ENCODE peak calls at places on chromosomes 5 and 9, in six cellular contexts. One of them, this sample, is unnamed.

GRCh38 chr9:87531370-87532295 is 34.0 kb downstream of the DAPK1 start:
- DNase-seq in stomach: no peak
- DNase-seq in sigmoid colon: no peak
- DNase-seq in H1: no peak
- DNase-seq in transverse colon: no peak
- DNase-seq in spleen: no peak
- DNase-seq in this sample: no peak

GRCh38 chr9:107158321-107158720 is 124.8 kb upstream of the RAD23B start:
- DNase-seq in stomach: no peak
- DNase-seq in sigmoid colon: no peak
- DNase-seq in H1: peak
- DNase-seq in transverse colon: no peak
- DNase-seq in spleen: no peak
- DNase-seq in this sample: no peak

GRCh38 chr9:117394655-117395054 is 20.2 kb downstream of the ASTN2 start:
- DNase-seq in stomach: no peak
- DNase-seq in sigmoid colon: no peak
- DNase-seq in H1: no peak
- DNase-seq in transverse colon: no peak
- DNase-seq in spleen: no peak
- DNase-seq in this sample: no peak

GRCh38 chr5:1555011-1555807 is 31.4 kb upstream of the LPCAT1 start:
- DNase-seq in stomach: no peak
- DNase-seq in sigmoid colon: peak
- DNase-seq in H1: no peak
- DNase-seq in transverse colon: peak
- DNase-seq in spleen: no peak
- DNase-seq in this sample: no peak

GRCh38 chr5:73826761-73827450 is 200.9 kb downstream of the ARHGEF28 start:
- DNase-seq in stomach: no peak
- DNase-seq in sigmoid colon: no peak
- DNase-seq in H1: no peak
- DNase-seq in transverse colon: no peak
- DNase-seq in spleen: no peak
- DNase-seq in this sample: no peak

GRCh38 chr9:122227576-122227903 is 1.2 kb downstream of the LHX6 start:
- DNase-seq in stomach: no peak
- DNase-seq in sigmoid colon: no peak
- DNase-seq in H1: no peak
- DNase-seq in transverse colon: no peak
- DNase-seq in spleen: no peak
- DNase-seq in this sample: no peak

GRCh38 chr9:126763130-126763764 is 41.6 kb upstream of the ZBTB43 start:
- DNase-seq in stomach: no peak
- DNase-seq in sigmoid colon: no peak
- DNase-seq in H1: no peak
- DNase-seq in transverse colon: no peak
- DNase-seq in spleen: no peak
- DNase-seq in this sample: no peak

GRCh38 chr9:79632060-79632459 is 60.3 kb downstream of the TLE4 start:
- DNase-seq in stomach: no peak
- DNase-seq in sigmoid colon: no peak
- DNase-seq in H1: no peak
- DNase-seq in transverse colon: no peak
- DNase-seq in spleen: no peak
- DNase-seq in this sample: no peak

GRCh38 chr5:55173696-55174101 is 722 bp upstream of the CDC20B start:
- DNase-seq in stomach: no peak
- DNase-seq in sigmoid colon: no peak
- DNase-seq in H1: no peak
- DNase-seq in transverse colon: no peak
- DNase-seq in spleen: no peak
- DNase-seq in this sample: no peak

GRCh38 chr9:83138422-83139135 is 75.6 kb upstream of the RASEF start:
- DNase-seq in stomach: no peak
- DNase-seq in sigmoid colon: no peak
- DNase-seq in H1: no peak
- DNase-seq in transverse colon: no peak
- DNase-seq in spleen: no peak
- DNase-seq in this sample: no peak

GRCh38 chr5:490116-491094 is 33.8 kb downstream of the SLC9A3 start:
- DNase-seq in stomach: no peak
- DNase-seq in sigmoid colon: no peak
- DNase-seq in H1: no peak
- DNase-seq in transverse colon: no peak
- DNase-seq in spleen: no peak
- DNase-seq in this sample: no peak

GRCh38 chr5:14351845-14352712 is 208.9 kb downstream of the TRIO start:
- DNase-seq in stomach: peak
- DNase-seq in sigmoid colon: peak
- DNase-seq in H1: peak
- DNase-seq in transverse colon: peak
- DNase-seq in spleen: peak
- DNase-seq in this sample: peak

GRCh38 chr9:4962085-4962484 is 23.0 kb upstream of the JAK2 start:
- DNase-seq in stomach: no peak
- DNase-seq in sigmoid colon: no peak
- DNase-seq in H1: no peak
- DNase-seq in transverse colon: no peak
- DNase-seq in spleen: no peak
- DNase-seq in this sample: no peak

GRCh38 chr9:75889577-75889976 is 896 bp upstream of the PCSK5 start:
- DNase-seq in stomach: no peak
- DNase-seq in sigmoid colon: no peak
- DNase-seq in H1: no peak
- DNase-seq in transverse colon: peak
- DNase-seq in spleen: no peak
- DNase-seq in this sample: no peak

GRCh38 chr5:55597014-55597981 is 62.5 kb upstream of the PLPP1 start:
- DNase-seq in stomach: no peak
- DNase-seq in sigmoid colon: peak
- DNase-seq in H1: no peak
- DNase-seq in transverse colon: no peak
- DNase-seq in spleen: no peak
- DNase-seq in this sample: no peak

GRCh38 chr9:69078581-69078980 is 43.0 kb downstream of the FXN start:
- DNase-seq in stomach: no peak
- DNase-seq in sigmoid colon: peak
- DNase-seq in H1: no peak
- DNase-seq in transverse colon: no peak
- DNase-seq in spleen: no peak
- DNase-seq in this sample: no peak

GRCh38 chr5:53996008-53996407 is 314.4 kb downstream of the ARL15 start:
- DNase-seq in stomach: no peak
- DNase-seq in sigmoid colon: no peak
- DNase-seq in H1: no peak
- DNase-seq in transverse colon: no peak
- DNase-seq in spleen: no peak
- DNase-seq in this sample: no peak

GRCh38 chr9:34206561-34206960 is 27.7 kb downstream of the UBAP1 start:
- DNase-seq in stomach: no peak
- DNase-seq in sigmoid colon: no peak
- DNase-seq in H1: no peak
- DNase-seq in transverse colon: no peak
- DNase-seq in spleen: no peak
- DNase-seq in this sample: no peak

GRCh38 chr5:95728494-95729114 is 2.5 kb upstream of the RHOBTB3 start:
- DNase-seq in stomach: no peak
- DNase-seq in sigmoid colon: no peak
- DNase-seq in H1: no peak
- DNase-seq in transverse colon: no peak
- DNase-seq in spleen: no peak
- DNase-seq in this sample: no peak

GRCh38 chr5:171023508-171023907 is 161.7 kb downstream of the RANBP17 start:
- DNase-seq in stomach: no peak
- DNase-seq in sigmoid colon: no peak
- DNase-seq in H1: no peak
- DNase-seq in transverse colon: no peak
- DNase-seq in spleen: no peak
- DNase-seq in this sample: no peak

GRCh38 chr5:154288145-154288544 is 97.6 kb downstream of the GALNT10 start:
- DNase-seq in stomach: peak
- DNase-seq in sigmoid colon: peak
- DNase-seq in H1: no peak
- DNase-seq in transverse colon: no peak
- DNase-seq in spleen: no peak
- DNase-seq in this sample: no peak

GRCh38 chr5:113034182-113034773 is 57.7 kb downstream of the DCP2 start:
- DNase-seq in stomach: no peak
- DNase-seq in sigmoid colon: no peak
- DNase-seq in H1: no peak
- DNase-seq in transverse colon: no peak
- DNase-seq in spleen: no peak
- DNase-seq in this sample: no peak

GRCh38 chr5:62112689-62113220 is 193.3 kb upstream of the KIF2A start:
- DNase-seq in stomach: no peak
- DNase-seq in sigmoid colon: no peak
- DNase-seq in H1: no peak
- DNase-seq in transverse colon: no peak
- DNase-seq in spleen: no peak
- DNase-seq in this sample: no peak

GRCh38 chr5:137199201-137199600 is 299.9 kb downstream of the SPOCK1 start:
- DNase-seq in stomach: no peak
- DNase-seq in sigmoid colon: no peak
- DNase-seq in H1: no peak
- DNase-seq in transverse colon: no peak
- DNase-seq in spleen: no peak
- DNase-seq in this sample: no peak

GRCh38 chr5:169350759-169351240 is 49.9 kb upstream of the SLIT3 start:
- DNase-seq in stomach: no peak
- DNase-seq in sigmoid colon: no peak
- DNase-seq in H1: peak
- DNase-seq in transverse colon: no peak
- DNase-seq in spleen: no peak
- DNase-seq in this sample: no peak

GRCh38 chr5:39264528-39264927 is 45.2 kb upstream of the FYB1 start:
- DNase-seq in stomach: no peak
- DNase-seq in sigmoid colon: no peak
- DNase-seq in H1: no peak
- DNase-seq in transverse colon: no peak
- DNase-seq in spleen: no peak
- DNase-seq in this sample: no peak

GRCh38 chr9:113659740-113660139 is 196.2 kb downstream of the RGS3 start:
- DNase-seq in stomach: no peak
- DNase-seq in sigmoid colon: no peak
- DNase-seq in H1: no peak
- DNase-seq in transverse colon: no peak
- DNase-seq in spleen: no peak
- DNase-seq in this sample: no peak

GRCh38 chr5:124544366-124545055 is 201.9 kb downstream of the ZNF608 start:
- DNase-seq in stomach: no peak
- DNase-seq in sigmoid colon: no peak
- DNase-seq in H1: no peak
- DNase-seq in transverse colon: no peak
- DNase-seq in spleen: no peak
- DNase-seq in this sample: no peak

GRCh38 chr9:133786371-133786753 is 48.2 kb upstream of the SARDH start:
- DNase-seq in stomach: no peak
- DNase-seq in sigmoid colon: no peak
- DNase-seq in H1: no peak
- DNase-seq in transverse colon: peak
- DNase-seq in spleen: peak
- DNase-seq in this sample: peak
- TF ChIP-seq POLR2AphosphoS5 in stomach: no peak
- TF ChIP-seq POLR2AphosphoS5 in sigmoid colon: no peak
- TF ChIP-seq POLR2AphosphoS5 in H1: no peak
- TF ChIP-seq POLR2AphosphoS5 in transverse colon: no peak
- TF ChIP-seq POLR2AphosphoS5 in spleen: peak
- TF ChIP-seq POLR2AphosphoS5 in this sample: no peak

GRCh38 chr9:130041648-130042405 is 1.2 kb downstream of the FNBP1 start:
- DNase-seq in stomach: no peak
- DNase-seq in sigmoid colon: peak
- DNase-seq in H1: no peak
- DNase-seq in transverse colon: no peak
- DNase-seq in spleen: peak
- DNase-seq in this sample: no peak
- TF ChIP-seq POLR2A in stomach: no peak
- TF ChIP-seq POLR2A in sigmoid colon: no peak
- TF ChIP-seq POLR2A in H1: no peak
- TF ChIP-seq POLR2A in transverse colon: peak
- TF ChIP-seq POLR2A in spleen: no peak
- TF ChIP-seq POLR2A in this sample: no peak

DNA sequence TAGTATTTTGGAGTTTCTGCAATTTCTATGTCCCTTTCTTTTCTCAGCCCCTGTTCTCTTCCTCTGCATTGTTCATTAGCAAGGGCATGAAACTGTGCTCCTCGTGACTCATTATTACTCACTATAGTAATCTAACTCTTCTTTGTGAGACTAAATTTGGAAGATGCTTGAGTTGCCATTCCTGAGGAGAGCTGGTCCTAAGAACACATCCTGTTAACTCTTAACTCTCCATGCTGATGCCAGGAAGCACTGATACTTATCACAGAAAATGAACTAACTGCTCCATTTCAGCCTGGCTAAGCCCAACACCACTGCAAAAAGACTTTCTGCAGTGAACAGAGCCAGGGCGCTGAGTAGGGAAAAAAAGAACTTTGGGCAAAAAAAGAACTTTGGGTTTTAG is 10.6 kb upstream of the CSNK1A1 start:
- DNase-seq in stomach: no peak
- DNase-seq in sigmoid colon: no peak
- DNase-seq in H1: no peak
- DNase-seq in transverse colon: no peak
- DNase-seq in spleen: no peak
- DNase-seq in this sample: no peak
- TF ChIP-seq POLR2AphosphoS5 in stomach: peak
- TF ChIP-seq POLR2AphosphoS5 in sigmoid colon: no peak
- TF ChIP-seq POLR2AphosphoS5 in H1: no peak
- TF ChIP-seq POLR2AphosphoS5 in transverse colon: peak
- TF ChIP-seq POLR2AphosphoS5 in spleen: no peak
- TF ChIP-seq POLR2AphosphoS5 in this sample: no peak

DNA sequence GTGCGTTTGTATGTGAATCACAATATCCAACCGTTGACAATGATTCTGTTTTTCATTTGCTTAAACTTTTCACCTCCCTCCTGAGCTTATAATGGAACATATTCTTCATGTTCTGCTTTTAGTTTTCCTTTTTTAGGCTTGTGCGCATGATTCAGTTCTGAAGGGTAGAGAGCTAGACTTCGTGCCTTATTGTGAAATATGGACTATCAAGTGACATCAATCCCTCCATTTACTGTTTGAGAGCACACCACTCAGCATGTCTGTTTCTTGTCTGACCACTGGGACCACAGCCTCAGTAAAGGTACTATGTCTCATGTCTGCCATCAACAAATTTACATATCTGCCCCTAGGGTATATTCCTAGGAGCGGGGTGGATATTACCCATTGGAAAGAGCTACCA is 30.5 kb upstream of the LPAR1 start:
- DNase-seq in stomach: no peak
- DNase-seq in sigmoid colon: no peak
- DNase-seq in H1: no peak
- DNase-seq in transverse colon: no peak
- DNase-seq in spleen: no peak
- DNase-seq in this sample: no peak
- TF ChIP-seq POLR2A in stomach: no peak
- TF ChIP-seq POLR2A in sigmoid colon: no peak
- TF ChIP-seq POLR2A in H1: no peak
- TF ChIP-seq POLR2A in transverse colon: no peak
- TF ChIP-seq POLR2A in spleen: no peak
- TF ChIP-seq POLR2A in this sample: no peak

This sample was measured in GM12891.